ENCODE peak calls at places on chromosome 22, in eight cellular contexts. One of them, this sample, is unnamed.

GRCh38 chr22:26579331-26579886 is 10.5 kb downstream of the TPST2 start:
- DNase-seq in CD4-positive, alpha-beta memory T cell: peak; percentile 47
- DNase-seq in spleen: peak; percentile 93
- DNase-seq in pancreas: no peak
- DNase-seq in astrocyte: no peak
- DNase-seq in tibial nerve: no peak
- DNase-seq in lung: no peak
- DNase-seq in psoas muscle: no peak
- DNase-seq in this sample: no peak

GRCh38 chr22:47337161-47337621 is 574.7 kb downstream of the TBC1D22A start:
- DNase-seq in CD4-positive, alpha-beta memory T cell: no peak
- DNase-seq in spleen: no peak
- DNase-seq in pancreas: no peak
- DNase-seq in astrocyte: peak; percentile 92
- DNase-seq in tibial nerve: no peak
- DNase-seq in lung: no peak
- DNase-seq in psoas muscle: no peak
- DNase-seq in this sample: no peak

GRCh38 chr22:46090051-46090591 is 60.2 kb upstream of the PPARA start:
- DNase-seq in CD4-positive, alpha-beta memory T cell: no peak
- DNase-seq in spleen: peak; percentile 76
- DNase-seq in pancreas: peak; percentile 94
- DNase-seq in astrocyte: no peak
- DNase-seq in tibial nerve: no peak
- DNase-seq in lung: no peak
- DNase-seq in psoas muscle: peak; percentile 90
- DNase-seq in this sample: no peak

GRCh38 chr22:24289138-24289537 is 18.5 kb downstream of the SPECC1L start:
- DNase-seq in CD4-positive, alpha-beta memory T cell: no peak
- DNase-seq in spleen: no peak
- DNase-seq in pancreas: no peak
- DNase-seq in astrocyte: peak; percentile 94
- DNase-seq in tibial nerve: no peak
- DNase-seq in lung: no peak
- DNase-seq in psoas muscle: no peak
- DNase-seq in this sample: no peak

GRCh38 chr22:30591191-30591587 is 521 bp downstream of the PES1 start:
- DNase-seq in CD4-positive, alpha-beta memory T cell: no peak
- DNase-seq in spleen: no peak
- DNase-seq in pancreas: no peak
- DNase-seq in astrocyte: peak; percentile 51
- DNase-seq in tibial nerve: no peak
- DNase-seq in lung: no peak
- DNase-seq in psoas muscle: no peak
- DNase-seq in this sample: no peak

GRCh38 chr22:30927806-30928205 is 40.8 kb downstream of the MORC2 start:
- DNase-seq in CD4-positive, alpha-beta memory T cell: no peak
- DNase-seq in spleen: no peak
- DNase-seq in pancreas: no peak
- DNase-seq in astrocyte: no peak
- DNase-seq in tibial nerve: no peak
- DNase-seq in lung: no peak
- DNase-seq in psoas muscle: no peak
- DNase-seq in this sample: no peak

GRCh38 chr22:32106930-32107329 is 52.2 kb downstream of the C22orf42 start:
- DNase-seq in CD4-positive, alpha-beta memory T cell: no peak
- DNase-seq in spleen: no peak
- DNase-seq in pancreas: no peak
- DNase-seq in astrocyte: no peak
- DNase-seq in tibial nerve: no peak
- DNase-seq in lung: no peak
- DNase-seq in psoas muscle: no peak
- DNase-seq in this sample: no peak

GRCh38 chr22:29156507-29156906 is 49.2 kb upstream of the EMID1 start:
- DNase-seq in CD4-positive, alpha-beta memory T cell: no peak
- DNase-seq in spleen: peak; percentile 71
- DNase-seq in pancreas: no peak
- DNase-seq in astrocyte: no peak
- DNase-seq in tibial nerve: no peak
- DNase-seq in lung: no peak
- DNase-seq in psoas muscle: no peak
- DNase-seq in this sample: no peak

GRCh38 chr22:31538815-31539214 is 42.5 kb downstream of the SFI1 start:
- DNase-seq in CD4-positive, alpha-beta memory T cell: no peak
- DNase-seq in spleen: no peak
- DNase-seq in pancreas: no peak
- DNase-seq in astrocyte: no peak
- DNase-seq in tibial nerve: no peak
- DNase-seq in lung: no peak
- DNase-seq in psoas muscle: no peak
- DNase-seq in this sample: no peak

GRCh38 chr22:46256358-46256958 is 6.4 kb upstream of the CDPF1 start:
- DNase-seq in CD4-positive, alpha-beta memory T cell: no peak
- DNase-seq in spleen: no peak
- DNase-seq in pancreas: no peak
- DNase-seq in astrocyte: no peak
- DNase-seq in tibial nerve: no peak
- DNase-seq in lung: no peak
- DNase-seq in psoas muscle: no peak
- DNase-seq in this sample: no peak

GRCh38 chr22:26902401-26903029 is 245.1 kb downstream of the MIAT start:
- DNase-seq in CD4-positive, alpha-beta memory T cell: no peak
- DNase-seq in spleen: no peak
- DNase-seq in pancreas: no peak
- DNase-seq in astrocyte: no peak
- DNase-seq in tibial nerve: no peak
- DNase-seq in lung: no peak
- DNase-seq in psoas muscle: no peak
- DNase-seq in this sample: no peak

GRCh38 chr22:41696714-41697113 is 2.6 kb upstream of the MEI1 start:
- DNase-seq in CD4-positive, alpha-beta memory T cell: no peak
- DNase-seq in spleen: peak; percentile 78
- DNase-seq in pancreas: peak; percentile 61
- DNase-seq in astrocyte: no peak
- DNase-seq in tibial nerve: no peak
- DNase-seq in lung: no peak
- DNase-seq in psoas muscle: no peak
- DNase-seq in this sample: no peak

GRCh38 chr22:30421695-30422480 is 3.7 kb upstream of the MTFP1 start:
- DNase-seq in CD4-positive, alpha-beta memory T cell: no peak
- DNase-seq in spleen: no peak
- DNase-seq in pancreas: no peak
- DNase-seq in astrocyte: no peak
- DNase-seq in tibial nerve: no peak
- DNase-seq in lung: no peak
- DNase-seq in psoas muscle: no peak
- DNase-seq in this sample: no peak

GRCh38 chr22:31286360-31287255 is 5.7 kb downstream of the PIK3IP1 start:
- DNase-seq in CD4-positive, alpha-beta memory T cell: peak; percentile 83
- DNase-seq in spleen: no peak
- DNase-seq in pancreas: no peak
- DNase-seq in astrocyte: no peak
- DNase-seq in tibial nerve: peak; percentile 55
- DNase-seq in lung: no peak
- DNase-seq in psoas muscle: no peak
- DNase-seq in this sample: peak; percentile 24

GRCh38 chr22:17990167-17990566 is 34.2 kb downstream of the MICAL3 start:
- DNase-seq in CD4-positive, alpha-beta memory T cell: no peak
- DNase-seq in spleen: no peak
- DNase-seq in pancreas: no peak
- DNase-seq in astrocyte: peak; percentile 50
- DNase-seq in tibial nerve: no peak
- DNase-seq in lung: no peak
- DNase-seq in psoas muscle: no peak
- DNase-seq in this sample: no peak

GRCh38 chr22:32355760-32356159 is 1.9 kb upstream of the RFPL3 start:
- DNase-seq in CD4-positive, alpha-beta memory T cell: no peak
- DNase-seq in spleen: no peak
- DNase-seq in pancreas: no peak
- DNase-seq in astrocyte: no peak
- DNase-seq in tibial nerve: no peak
- DNase-seq in lung: no peak
- DNase-seq in psoas muscle: no peak
- DNase-seq in this sample: no peak

GRCh38 chr22:21951931-21952465 is 650 bp downstream of the PPM1F start:
- DNase-seq in CD4-positive, alpha-beta memory T cell: no peak
- DNase-seq in spleen: peak; percentile 91
- DNase-seq in pancreas: peak; percentile 88
- DNase-seq in astrocyte: peak; percentile 42
- DNase-seq in tibial nerve: no peak
- DNase-seq in lung: no peak
- DNase-seq in psoas muscle: peak; percentile 73
- DNase-seq in this sample: no peak

GRCh38 chr22:41429232-41429945 is 17.2 kb downstream of the TOB2 start:
- DNase-seq in CD4-positive, alpha-beta memory T cell: no peak
- DNase-seq in spleen: no peak
- DNase-seq in pancreas: no peak
- DNase-seq in astrocyte: no peak
- DNase-seq in tibial nerve: no peak
- DNase-seq in lung: no peak
- DNase-seq in psoas muscle: peak; percentile 87
- DNase-seq in this sample: no peak

GRCh38 chr22:37426532-37427127 is 649 bp downstream of the ELFN2 start:
- DNase-seq in CD4-positive, alpha-beta memory T cell: no peak
- DNase-seq in spleen: no peak
- DNase-seq in pancreas: no peak
- DNase-seq in astrocyte: no peak
- DNase-seq in tibial nerve: no peak
- DNase-seq in lung: no peak
- DNase-seq in psoas muscle: no peak
- DNase-seq in this sample: no peak
- H3K4me1 ChIP-seq in CD4-positive, alpha-beta memory T cell: peaks cover 16% of the 10 kb centered on the region
- H3K4me1 ChIP-seq in spleen: peaks cover 13% of the 10 kb centered on the region
- H3K4me1 ChIP-seq in pancreas: no peaks in the 10 kb centered on the region
- H3K4me1 ChIP-seq in astrocyte: peaks cover 24% of the 10 kb centered on the region
- H3K4me1 ChIP-seq in tibial nerve: peaks cover 26% of the 10 kb centered on the region
- H3K4me1 ChIP-seq in lung: no peaks in the 10 kb centered on the region
- H3K4me1 ChIP-seq in psoas muscle: no peaks in the 10 kb centered on the region
- H3K4me1 ChIP-seq in this sample: peaks cover 9% of the 10 kb centered on the region

DNA sequence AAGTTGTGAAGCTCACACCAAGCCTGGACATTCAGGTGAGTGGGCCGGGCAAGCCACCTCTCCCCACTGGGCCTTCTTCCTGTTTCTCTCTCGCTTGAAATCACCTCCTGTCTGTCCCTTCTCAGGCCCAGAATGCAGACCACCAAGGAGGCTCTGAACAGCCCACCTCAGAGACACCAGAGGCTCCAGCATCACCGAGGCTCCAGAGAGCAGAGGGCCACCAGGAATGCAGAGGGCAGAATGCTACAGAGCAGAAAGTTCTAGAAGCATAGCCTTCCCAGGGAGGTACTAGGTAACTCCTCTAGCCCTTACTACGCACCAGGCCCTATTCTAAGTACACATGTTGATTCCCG is 14.8 kb upstream of the IL2RB start:
- DNase-seq in CD4-positive, alpha-beta memory T cell: no peak
- DNase-seq in spleen: no peak
- DNase-seq in pancreas: no peak
- DNase-seq in astrocyte: no peak
- DNase-seq in tibial nerve: no peak
- DNase-seq in lung: no peak
- DNase-seq in psoas muscle: no peak
- DNase-seq in this sample: no peak
- H3K27me3 ChIP-seq in CD4-positive, alpha-beta memory T cell: no peaks in the 10 kb centered on the region
- H3K27me3 ChIP-seq in spleen: no peaks in the 10 kb centered on the region
- H3K27me3 ChIP-seq in pancreas: no peaks in the 10 kb centered on the region
- H3K27me3 ChIP-seq in astrocyte: peaks cover 4% of the 10 kb centered on the region
- H3K27me3 ChIP-seq in tibial nerve: no peaks in the 10 kb centered on the region
- H3K27me3 ChIP-seq in lung: no peaks in the 10 kb centered on the region
- H3K27me3 ChIP-seq in psoas muscle: peaks cover 6% of the 10 kb centered on the region
- H3K27me3 ChIP-seq in this sample: no peaks in the 10 kb centered on the region

DNA sequence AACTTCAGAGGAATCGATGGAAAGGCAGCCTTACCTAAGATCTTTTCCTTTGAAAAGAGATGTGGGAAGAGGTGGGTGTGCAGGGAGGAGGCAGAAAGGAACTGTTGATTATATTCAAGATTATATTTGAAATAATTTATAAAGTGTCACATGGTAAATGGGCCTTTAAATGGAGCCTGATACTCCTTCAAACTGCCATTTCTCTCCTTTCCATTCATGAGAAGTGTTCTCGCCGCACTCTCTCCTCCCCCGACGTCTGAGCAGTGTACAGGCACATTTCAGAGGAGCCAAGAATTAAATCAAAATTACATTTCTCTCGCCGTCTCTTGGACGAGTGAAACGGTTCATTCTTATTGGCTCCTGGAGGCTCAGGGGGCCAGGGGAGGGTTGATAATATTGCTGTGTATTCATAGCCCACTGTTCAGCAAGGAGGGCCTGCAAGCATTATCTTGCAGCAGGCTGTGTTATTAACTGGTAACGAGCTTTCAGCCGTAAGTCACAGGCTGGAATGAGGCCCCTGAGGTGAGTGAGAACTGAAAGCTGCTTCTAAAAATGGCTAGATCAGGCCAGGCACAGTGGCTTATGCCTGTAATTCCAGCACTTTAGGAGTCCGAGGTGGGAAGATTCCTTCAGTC is 52.0 kb upstream of the HMGXB4 start:
- DNase-seq in CD4-positive, alpha-beta memory T cell: no peak
- DNase-seq in spleen: no peak
- DNase-seq in pancreas: no peak
- DNase-seq in astrocyte: no peak
- DNase-seq in tibial nerve: no peak
- DNase-seq in lung: no peak
- DNase-seq in psoas muscle: no peak
- DNase-seq in this sample: no peak
- H3K4me3 ChIP-seq in CD4-positive, alpha-beta memory T cell: no peak overlapping the region
- H3K4me3 ChIP-seq in spleen: no peak overlapping the region
- H3K4me3 ChIP-seq in pancreas: no peak overlapping the region
- H3K4me3 ChIP-seq in astrocyte: no peak overlapping the region
- H3K4me3 ChIP-seq in tibial nerve: no peak overlapping the region
- H3K4me3 ChIP-seq in lung: no peak overlapping the region
- H3K4me3 ChIP-seq in psoas muscle: no peak overlapping the region
- H3K4me3 ChIP-seq in this sample: no peak overlapping the region

DNA sequence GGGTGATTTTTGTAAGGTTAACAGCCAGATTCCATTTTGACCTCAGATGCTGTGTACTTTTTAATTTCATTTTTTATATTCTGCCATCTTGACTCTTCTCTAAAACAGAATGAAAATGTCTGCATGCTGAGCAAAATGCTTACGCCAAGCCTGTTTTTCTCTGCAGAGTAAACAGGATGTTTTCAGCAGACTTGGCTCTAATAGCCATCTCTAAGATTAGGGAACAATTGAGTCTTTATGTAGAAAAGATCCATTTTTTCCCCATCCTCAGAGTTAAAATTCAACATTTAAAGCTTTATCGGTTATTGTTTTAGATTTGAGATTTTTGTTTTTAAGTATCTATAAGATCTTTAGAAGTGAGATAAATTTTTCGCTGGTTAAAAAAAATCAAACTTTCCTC is 17.7 kb upstream of the ADSL start:
- DNase-seq in CD4-positive, alpha-beta memory T cell: no peak
- DNase-seq in spleen: no peak
- DNase-seq in pancreas: no peak
- DNase-seq in astrocyte: no peak
- DNase-seq in tibial nerve: no peak
- DNase-seq in lung: no peak
- DNase-seq in psoas muscle: no peak
- DNase-seq in this sample: no peak
- H3K4me1 ChIP-seq in CD4-positive, alpha-beta memory T cell: peaks cover 98% of the 10 kb centered on the region
- H3K4me1 ChIP-seq in spleen: peaks cover 33% of the 10 kb centered on the region
- H3K4me1 ChIP-seq in pancreas: no peaks in the 10 kb centered on the region
- H3K4me1 ChIP-seq in astrocyte: peaks cover 20% of the 10 kb centered on the region
- H3K4me1 ChIP-seq in tibial nerve: peaks cover 56% of the 10 kb centered on the region
- H3K4me1 ChIP-seq in lung: peaks cover 3% of the 10 kb centered on the region
- H3K4me1 ChIP-seq in psoas muscle: no peaks in the 10 kb centered on the region
- H3K4me1 ChIP-seq in this sample: peaks cover 11% of the 10 kb centered on the region

GRCh38 chr22:43268261-43268660 is 74.9 kb downstream of the SCUBE1 start:
- DNase-seq in CD4-positive, alpha-beta memory T cell: no peak
- DNase-seq in spleen: no peak
- DNase-seq in pancreas: no peak
- DNase-seq in astrocyte: no peak
- DNase-seq in tibial nerve: no peak
- DNase-seq in lung: no peak
- DNase-seq in psoas muscle: no peak
- DNase-seq in this sample: no peak
- H3K27me3 ChIP-seq in CD4-positive, alpha-beta memory T cell: no peaks in the 10 kb centered on the region
- H3K27me3 ChIP-seq in spleen: peaks cover 14% of the 10 kb centered on the region
- H3K27me3 ChIP-seq in pancreas: no peaks in the 10 kb centered on the region
- H3K27me3 ChIP-seq in astrocyte: peaks cover 45% of the 10 kb centered on the region
- H3K27me3 ChIP-seq in tibial nerve: peaks cover 32% of the 10 kb centered on the region
- H3K27me3 ChIP-seq in lung: no peaks in the 10 kb centered on the region
- H3K27me3 ChIP-seq in psoas muscle: peaks cover 3% of the 10 kb centered on the region
- H3K27me3 ChIP-seq in this sample: no peaks in the 10 kb centered on the region